ENCODE peak calls at places on chromosome 7, in six cellular contexts. X, K, N, H, G and Y are unnamed samples.
A peak's percentile ranks its signal among the peaks of the same experiment; 100 is the strongest.

GRCh38 chr7:114851406-114852025 is 70.4 kb upstream of the MDFIC start:
- DNase-seq in X (no peak), K (no peak), N (no peak), H (peak; percentile 21), G (no peak), Y (no peak)

GRCh38 chr7:98360221-98361124 is 40.4 kb downstream of the BAIAP2L1 start:
- DNase-seq in X (no peak), K (no peak), N (no peak), H (peak; percentile 77), G (peak; percentile 58), Y (no peak)

GRCh38 chr7:148623586-148624282 is 33.2 kb downstream of the C7orf33 start:
- DNase-seq in X (no peak), K (no peak), N (peak; percentile 30), H (no peak), G (no peak), Y (no peak)

GRCh38 chr7:1368682-1369571 is 90.3 kb downstream of the MICALL2 start:
- DNase-seq in X (peak; percentile 58), K (no peak), N (no peak), H (peak; percentile 63), G (peak; percentile 96), Y (peak; percentile 82)

GRCh38 chr7:157676001-157676400 is 339.2 kb downstream of the DNAJB6 start:
- DNase-seq in X (no peak), K (no peak), N (no peak), H (no peak), G (no peak), Y (no peak)

GRCh38 chr7:85630904-85631582 is 444.2 kb upstream of the SEMA3D start:
- DNase-seq in X (no peak), K (no peak), N (no peak), H (no peak), G (no peak), Y (no peak)

GRCh38 chr7:105131890-105132289 is 117.9 kb downstream of the KMT2E start:
- DNase-seq in X (no peak), K (no peak), N (no peak), H (no peak), G (no peak), Y (no peak)

GRCh38 chr7:42272793-42273665 is 36.0 kb upstream of the GLI3 start:
- DNase-seq in X (no peak), K (no peak), N (peak; percentile 69), H (peak; percentile 28), G (peak; percentile 50), Y (no peak)

GRCh38 chr7:35422715-35423114 is 168.8 kb upstream of the TBX20 start:
- DNase-seq in X (no peak), K (no peak), N (no peak), H (no peak), G (no peak), Y (no peak)

GRCh38 chr7:125814030-125814535 is 884.5 kb upstream of the POT1 start:
- DNase-seq in X (no peak), K (no peak), N (no peak), H (no peak), G (no peak), Y (no peak)

GRCh38 chr7:2799253-2799652 is 44.9 kb downstream of the GNA12 start:
- DNase-seq in X (no peak), K (no peak), N (no peak), H (no peak), G (no peak), Y (no peak)

GRCh38 chr7:21108182-21108581 is 319.7 kb upstream of the SP4 start:
- DNase-seq in X (no peak), K (peak; percentile 12), N (no peak), H (peak; percentile 41), G (peak; percentile 21), Y (no peak)

GRCh38 chr7:151433721-151434400 is 6.1 kb downstream of the CRYGN start:
- DNase-seq in X (no peak), K (no peak), N (no peak), H (no peak), G (no peak), Y (no peak)

GRCh38 chr7:91285966-91286365 is 21.7 kb downstream of the FZD1 start:
- DNase-seq in X (no peak), K (no peak), N (peak; percentile 39), H (no peak), G (no peak), Y (no peak)

GRCh38 chr7:131015131-131015954 is 281.3 kb upstream of the KLF14 start:
- DNase-seq in X (no peak), K (no peak), N (peak; percentile 72), H (no peak), G (no peak), Y (no peak)

GRCh38 chr7:7183061-7183832 is 903 bp downstream of the C1GALT1 start:
- DNase-seq in X (no peak), K (no peak), N (peak; percentile 3), H (peak; percentile 75), G (peak; percentile 66), Y (no peak)

GRCh38 chr7:155534691-155535090 is 11.7 kb downstream of the CNPY1 start:
- DNase-seq in X (no peak), K (no peak), N (no peak), H (no peak), G (no peak), Y (no peak)

GRCh38 chr7:20450473-20450872 is 119.8 kb downstream of the ITGB8 start:
- DNase-seq in X (no peak), K (no peak), N (no peak), H (no peak), G (no peak), Y (no peak)

GRCh38 chr7:128860158-128861073 is 2.2 kb upstream of the ATP6V1F start:
- DNase-seq in X (no peak), K (no peak), N (peak; percentile 64), H (no peak), G (peak; percentile 47), Y (no peak)

GRCh38 chr7:4842302-4843064 is 19.3 kb downstream of the PAPOLB start:
- DNase-seq in X (no peak), K (peak; percentile 32), N (no peak), H (peak; percentile 29), G (no peak), Y (no peak)

GRCh38 chr7:129163875-129164544 is 19.5 kb downstream of the TSPAN33 start:
- DNase-seq in X (no peak), K (no peak), N (peak; percentile 49), H (peak; percentile 76), G (peak; percentile 84), Y (no peak)

GRCh38 chr7:142513221-142513955 is 235.9 kb upstream of the PRSS1 start:
- DNase-seq in X (no peak), K (no peak), N (peak; percentile 72), H (no peak), G (no peak), Y (no peak)

GRCh38 chr7:33933611-33934281 is 28.4 kb downstream of the BMPER start:
- DNase-seq in X (no peak), K (no peak), N (peak; percentile 93), H (no peak), G (no peak), Y (no peak)

GRCh38 chr7:50142421-50143113 is 49.5 kb upstream of the ZPBP start:
- DNase-seq in X (no peak), K (peak; percentile 13), N (no peak), H (peak; percentile 40), G (peak; percentile 64), Y (no peak)

GRCh38 chr7:45259966-45260646 is 102.5 kb downstream of the RAMP3 start:
- DNase-seq in X (peak; percentile 43), K (peak; percentile 43), N (no peak), H (peak; percentile 53), G (peak; percentile 87), Y (peak; percentile 80)

GRCh38 chr7:5452470-5452899 is 28.9 kb upstream of the TNRC18 start:
- DNase-seq in X (no peak), K (no peak), N (no peak), H (no peak), G (no peak), Y (no peak)

DNA sequence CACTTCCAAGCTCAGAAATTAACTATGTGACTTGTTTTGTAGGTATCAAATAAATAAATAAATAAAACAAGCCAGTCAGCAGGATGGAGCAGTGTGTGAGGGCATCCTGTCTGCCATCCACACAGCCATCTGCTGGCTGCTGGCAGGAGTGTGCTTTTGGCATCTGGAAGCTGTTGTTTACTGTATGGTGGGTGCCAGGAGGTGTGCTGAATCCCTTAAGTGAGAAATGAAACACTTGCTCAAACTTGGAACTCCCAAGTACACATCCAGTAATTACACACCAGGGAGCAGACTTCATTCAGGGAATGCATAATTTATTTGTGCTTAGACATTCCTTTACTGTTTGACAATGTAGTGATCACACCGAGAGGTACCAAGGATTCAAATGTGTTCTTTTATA is 16.9 kb upstream of the TAX1BP1 start:
- DNase-seq in X (no peak), K (no peak), N (no peak), H (no peak), G (peak; percentile 26), Y (no peak)
- TF ChIP-seq CTCF in X (no peak), K (no peak), N (peak; percentile 40), H (no peak), G (peak; percentile 25), Y (no peak)

DNA sequence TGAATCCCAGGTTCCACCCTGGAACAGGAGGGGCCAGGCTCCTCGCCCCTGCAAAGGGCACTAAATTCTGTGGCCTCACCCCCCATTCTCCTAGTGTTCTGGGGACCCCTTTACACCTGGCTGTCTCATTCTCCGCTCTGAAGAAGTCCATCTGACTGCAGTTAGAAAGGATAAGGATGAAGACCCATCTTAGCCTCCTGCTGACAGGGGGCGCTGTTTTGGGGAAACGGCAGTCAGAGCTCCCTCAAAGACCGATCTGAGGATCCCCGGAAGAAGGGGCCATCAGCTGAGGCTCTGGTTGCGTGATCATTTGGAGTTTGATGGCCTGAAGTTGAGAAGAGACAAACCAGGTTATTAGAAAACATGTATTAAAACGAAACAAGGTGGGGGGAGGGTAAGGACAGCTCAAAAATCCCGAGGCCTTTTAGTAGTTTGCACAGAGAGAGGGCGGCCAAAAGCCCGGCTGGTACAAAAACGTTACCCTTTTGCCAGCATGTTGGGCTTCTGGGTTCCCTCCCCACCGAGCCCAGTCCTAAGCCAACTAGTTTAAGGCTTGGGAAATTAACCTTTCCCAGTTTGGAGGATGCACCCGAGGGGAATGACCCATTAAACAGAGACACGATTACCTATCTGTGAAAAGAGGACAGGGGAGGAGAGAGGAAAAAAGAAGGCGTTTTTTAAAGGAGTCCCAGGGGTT is 102.8 kb downstream of the CHN2 start:
- DNase-seq in X (no peak), K (no peak), N (no peak), H (no peak), G (peak; percentile 86), Y (peak; percentile 8)
- TF ChIP-seq CTCF in X (peak; percentile 20), K (no peak), N (peak; percentile 33), H (no peak), G (peak; percentile 79), Y (peak; percentile 36)

DNA sequence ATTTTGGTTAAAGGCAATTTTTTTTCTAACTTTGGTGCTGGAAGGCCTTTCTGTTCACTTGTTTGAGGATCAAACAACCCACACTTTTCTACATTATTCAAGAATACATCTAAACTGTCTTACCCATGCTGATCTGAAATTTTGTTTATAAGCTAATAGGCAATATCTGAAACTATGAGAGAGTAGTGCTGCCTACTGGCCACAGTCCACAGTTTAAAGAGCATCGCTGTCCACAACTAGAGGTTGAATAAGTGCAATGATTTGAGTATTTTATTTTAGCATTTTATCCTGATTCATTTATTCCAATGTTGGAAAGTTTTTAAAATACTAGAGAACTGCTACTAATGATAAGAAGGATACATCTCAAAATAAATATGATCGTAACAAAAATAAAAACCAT is 306.9 kb downstream of the ELMO1 start:
- DNase-seq in X (no peak), K (no peak), N (no peak), H (no peak), G (no peak), Y (no peak)
- TF ChIP-seq CTCF in X (no peak), K (no peak), N (no peak), H (no peak), G (no peak), Y (no peak)

DNA sequence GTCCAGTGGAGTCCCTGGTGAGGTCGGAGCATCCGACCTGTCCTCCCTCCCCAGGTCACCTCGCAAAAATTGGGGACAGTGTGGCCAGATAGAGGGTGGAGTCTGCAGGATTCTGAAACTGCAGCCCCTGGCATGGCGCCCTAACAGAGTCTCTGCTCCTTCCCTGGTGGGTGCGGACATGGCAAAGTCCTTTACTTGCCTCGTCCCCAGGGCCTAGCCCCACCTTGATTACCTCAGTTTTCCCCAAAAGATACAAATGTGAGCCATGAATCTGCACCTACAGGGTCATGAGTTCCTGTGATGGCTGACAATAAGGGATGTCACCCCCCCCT is 47.7 kb downstream of the NPVF start:
- DNase-seq in X (no peak), K (no peak), N (no peak), H (no peak), G (no peak), Y (no peak)
- TF ChIP-seq CTCF in X (peak; percentile 36), K (no peak), N (peak; percentile 60), H (no peak), G (no peak), Y (no peak)